ENCODE peak calls at places on chromosomes 12 and 14, in seven cellular contexts. B is HCT116, L is endothelial cell of umbilical vein, J is SK-N-SH, D is H1, Y is K562, K is GM12878. V is an unnamed sample.

GRCh38 chr14:101980251-101980650 is 15.9 kb downstream of the DYNC1H1 start:
- DNase-seq in B (no peak), L (no peak), J (no peak), D (no peak), Y (no peak), K (no peak), V (no peak)

GRCh38 chr14:35855886-35856481 is 29.8 kb downstream of the BRMS1L start:
- DNase-seq in B (no peak), L (no peak), J (peak; percentile 47), D (no peak), Y (no peak), K (peak; percentile 85), V (no peak)

GRCh38 chr14:71498151-71498734 is 434.0 kb upstream of the RGS6 start:
- DNase-seq in B (no peak), L (no peak), J (no peak), D (no peak), Y (no peak), K (no peak), V (no peak)

GRCh38 chr12:51647647-51648046 is 56.6 kb downstream of the SCN8A start:
- DNase-seq in B (no peak), L (no peak), J (peak; percentile 28), D (no peak), Y (no peak), K (no peak), V (no peak)

GRCh38 chr14:60945984-60946383 is 34.9 kb downstream of the TRMT5 start:
- DNase-seq in B (no peak), L (no peak), J (no peak), D (no peak), Y (no peak), K (no peak), V (no peak)

GRCh38 chr14:29310210-29310609 is 543.6 kb downstream of the FOXG1 start:
- DNase-seq in B (no peak), L (no peak), J (no peak), D (no peak), Y (no peak), K (no peak), V (no peak)

GRCh38 chr14:53626771-53627170 is 329.9 kb downstream of the BMP4 start:
- DNase-seq in B (no peak), L (no peak), J (no peak), D (no peak), Y (no peak), K (no peak), V (no peak)

GRCh38 chr14:103868242-103868897 is 21.0 kb upstream of the PPP1R13B start:
- DNase-seq in B (no peak), L (no peak), J (peak; percentile 27), D (no peak), Y (no peak), K (no peak), V (no peak)

GRCh38 chr14:56659964-56660551 is 80.5 kb downstream of the TMEM260 start:
- DNase-seq in B (peak; percentile 32), L (peak; percentile 61), J (peak; percentile 60), D (no peak), Y (peak; percentile 32), K (no peak), V (peak; percentile 73)

GRCh38 chr12:108532061-108532848 is 17.2 kb downstream of the FICD start:
- DNase-seq in B (no peak), L (no peak), J (no peak), D (no peak), Y (no peak), K (no peak), V (no peak)

GRCh38 chr14:21768116-21768874 is 94.7 kb upstream of the OR4E1 start:
- DNase-seq in B (peak; percentile 32), L (peak; percentile 38), J (peak; percentile 11), D (no peak), Y (peak; percentile 17), K (peak; percentile 5), V (peak; percentile 86)

GRCh38 chr12:131366261-131366871 is 344.5 kb upstream of the SFSWAP start:
- DNase-seq in B (no peak), L (no peak), J (no peak), D (no peak), Y (no peak), K (no peak), V (no peak)

GRCh38 chr12:96132819-96133218 is 61.4 kb upstream of the ELK3 start:
- DNase-seq in B (no peak), L (peak; percentile 48), J (no peak), D (no peak), Y (no peak), K (no peak), V (no peak)

GRCh38 chr12:66453837-66454236 is 151.5 kb downstream of the HELB start:
- DNase-seq in B (no peak), L (no peak), J (no peak), D (no peak), Y (no peak), K (no peak), V (no peak)
- H2AFZ ChIP-seq in B (no peak overlapping the region), L (no peak overlapping the region), J (no peak overlapping the region), D (no peak overlapping the region), Y (no peak overlapping the region), K (no peak overlapping the region), V (no peak overlapping the region)

DNA sequence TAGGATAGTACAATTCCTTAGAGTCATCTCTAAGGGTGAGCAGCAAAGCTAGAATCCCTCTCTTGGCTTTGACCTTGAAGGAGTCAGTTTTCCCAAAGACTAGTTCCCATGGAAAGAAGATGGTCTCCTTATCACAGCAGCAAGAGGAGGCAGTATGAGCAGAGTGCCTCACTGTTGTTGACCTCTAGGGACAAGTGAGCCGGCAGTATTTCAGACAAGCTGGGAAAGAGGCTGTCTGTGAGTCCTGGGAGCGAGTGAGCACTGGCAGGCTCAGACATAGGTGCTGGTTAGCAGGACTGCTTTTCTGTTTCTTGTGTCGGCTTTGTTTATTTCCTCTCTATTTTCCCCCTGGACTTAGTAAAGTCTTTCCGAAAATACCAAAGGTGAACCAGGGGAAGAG is 60.7 kb downstream of the NTF3 start:
- DNase-seq in B (no peak), L (no peak), J (no peak), D (no peak), Y (peak; percentile 6), K (no peak), V (peak; percentile 41)
- TF ChIP-seq POLR2AphosphoS5 in B (no peak), L (no peak), J (no peak), D (no peak), Y (no peak), K (no peak), V (no peak)

GRCh38 chr12:6323340-6323994 is 13.0 kb downstream of the PLEKHG6 start:
- DNase-seq in B (peak; percentile 70), L (peak; percentile 98), J (peak; percentile 63), D (peak; percentile 72), Y (peak; percentile 63), K (peak; percentile 71), V (peak; percentile 92)
- H2AFZ ChIP-seq in B (no peak overlapping the region), L (peak overlapping the region; percentile 4), J (no peak overlapping the region), D (no peak overlapping the region), Y (peak overlapping the region; percentile 89), K (peak overlapping the region; percentile 84), V (no peak overlapping the region)

GRCh38 chr12:57834086-57834876 is 12.2 kb downstream of the CTDSP2 start:
- DNase-seq in B (no peak), L (no peak), J (no peak), D (no peak), Y (no peak), K (no peak), V (peak; percentile 35)

GRCh38 chr12:57838594-57839302 is 7.8 kb downstream of the CTDSP2 start:
- DNase-seq in B (no peak), L (peak; percentile 76), J (no peak), D (no peak), Y (no peak), K (no peak), V (no peak)

GRCh38 chr12:57837779-57838562 is 8.6 kb downstream of the CTDSP2 start:
- DNase-seq in B (no peak), L (peak; percentile 70), J (no peak), D (no peak), Y (no peak), K (no peak), V (peak; percentile 79)

GRCh38 chr12:57835366-57836288 is 10.9 kb downstream of the CTDSP2 start:
- DNase-seq in B (no peak), L (no peak), J (no peak), D (no peak), Y (no peak), K (no peak), V (no peak)

GRCh38 chr12:57836442-57837375 is 9.8 kb downstream of the CTDSP2 start:
- DNase-seq in B (no peak), L (peak; percentile 85), J (no peak), D (no peak), Y (no peak), K (no peak), V (peak; percentile 84)
- TF ChIP-seq POLR2AphosphoS5 in B (no peak), L (peak; percentile 62), J (peak; percentile 37), D (peak; percentile 40), Y (no peak), K (no peak), V (no peak)

GRCh38 chr12:100267603-100268281 is 765 bp downstream of the SCYL2 start:
- DNase-seq in B (no peak), L (peak; percentile 51), J (no peak), D (no peak), Y (peak; percentile 12), K (no peak), V (peak; percentile 39)
- H2AFZ ChIP-seq in B (no peak overlapping the region), L (peak overlapping the region; percentile 58), J (peak overlapping the region; percentile 63), D (peak overlapping the region; percentile 22), Y (peak overlapping the region; percentile 74), K (peak overlapping the region; percentile 25), V (peak overlapping the region; percentile 68)

GRCh38 chr12:32533971-32534590 is 134.7 kb downstream of the FGD4 start:
- DNase-seq in B (peak; percentile 1), L (peak; percentile 89), J (peak; percentile 36), D (no peak), Y (no peak), K (no peak), V (peak; percentile 52)
- TF ChIP-seq POLR2AphosphoS5 in B (no peak), L (peak; percentile 70), J (peak; percentile 16), D (no peak), Y (no peak), K (no peak), V (no peak)

DNA sequence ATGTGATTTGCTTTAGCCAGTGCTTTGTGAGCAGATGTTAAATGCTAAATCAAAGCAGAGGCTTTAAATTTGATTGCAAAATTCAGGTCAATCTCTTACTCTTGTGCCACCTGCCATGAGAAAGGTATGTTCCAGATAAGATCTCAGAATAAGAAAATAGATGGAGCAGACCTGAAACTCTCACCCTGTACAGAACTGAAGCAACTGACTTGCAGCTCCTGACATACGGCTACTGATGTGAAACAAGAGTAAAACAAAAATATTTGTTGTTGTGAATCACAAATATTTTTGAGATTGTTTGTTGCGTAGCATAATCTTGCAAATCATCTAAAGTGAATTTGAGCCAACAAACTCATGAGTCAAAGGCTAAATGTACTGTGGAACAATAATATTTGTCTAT is 3.5 kb upstream of the OSBPL8 start:
- DNase-seq in B (no peak), L (no peak), J (no peak), D (no peak), Y (no peak), K (no peak), V (no peak)
- H2AFZ ChIP-seq in B (no peak overlapping the region), L (no peak overlapping the region), J (no peak overlapping the region), D (no peak overlapping the region), Y (no peak overlapping the region), K (no peak overlapping the region), V (no peak overlapping the region)

V was measured in GM23338.